ENCODE peak calls at places on chromosomes 5 and 9, in eight cellular contexts. B is tibial nerve; K is MM.1S; M is suprapubic skin; R is psoas muscle; X is CD8-positive, alpha-beta T cell; A is GM13976; I is heart right ventricle. Y is an unnamed sample.

GRCh38 chr9:129384887-129385614 is 207.0 kb upstream of the IER5L start:
- DNase-seq in B (no peak), K (no peak), M (peak; percentile 43), R (no peak), X (no peak), A (no peak), I (no peak), Y (no peak)

GRCh38 chr9:12922209-12922914 is 147.5 kb downstream of the LURAP1L start:
- DNase-seq in B (no peak), K (no peak), M (no peak), R (no peak), X (no peak), A (no peak), I (no peak), Y (no peak)

GRCh38 chr9:16928179-16928945 is 57.9 kb upstream of the BNC2 start:
- DNase-seq in B (no peak), K (no peak), M (no peak), R (no peak), X (no peak), A (no peak), I (no peak), Y (no peak)

GRCh38 chr5:114952876-114953275 is 216.8 kb downstream of the TRIM36 start:
- DNase-seq in B (no peak), K (no peak), M (no peak), R (no peak), X (no peak), A (no peak), I (no peak), Y (no peak)

GRCh38 chr5:75837258-75837841 is 120.1 kb upstream of the POC5 start:
- DNase-seq in B (no peak), K (no peak), M (no peak), R (no peak), X (no peak), A (no peak), I (no peak), Y (no peak)

GRCh38 chr5:11617080-11617479 is 287.2 kb downstream of the CTNND2 start:
- DNase-seq in B (no peak), K (no peak), M (no peak), R (no peak), X (no peak), A (no peak), I (no peak), Y (no peak)

GRCh38 chr5:10892135-10892910 is 131.3 kb upstream of the DAP start:
- DNase-seq in B (no peak), K (no peak), M (no peak), R (no peak), X (no peak), A (no peak), I (no peak), Y (no peak)

GRCh38 chr9:27154923-27155322 is 45.9 kb downstream of the TEK start:
- DNase-seq in B (peak; percentile 19), K (no peak), M (no peak), R (no peak), X (no peak), A (no peak), I (no peak), Y (peak; percentile 46)

GRCh38 chr9:127133739-127134167 is 11.3 kb upstream of the ANGPTL2 start:
- DNase-seq in B (peak; percentile 76), K (no peak), M (no peak), R (peak; percentile 84), X (no peak), A (no peak), I (peak; percentile 74), Y (no peak)

GRCh38 chr5:27590503-27590902 is 552.1 kb upstream of the CDH9 start:
- DNase-seq in B (no peak), K (no peak), M (no peak), R (peak; percentile 15), X (no peak), A (no peak), I (no peak), Y (no peak)

GRCh38 chr9:72986522-72987116 is 33.8 kb upstream of the ALDH1A1 start:
- DNase-seq in B (no peak), K (no peak), M (no peak), R (no peak), X (no peak), A (no peak), I (no peak), Y (no peak)

GRCh38 chr5:33816791-33817190 is 75.0 kb downstream of the ADAMTS12 start:
- DNase-seq in B (no peak), K (no peak), M (no peak), R (no peak), X (no peak), A (no peak), I (no peak), Y (no peak)

GRCh38 chr9:134040831-134041648 is 15.8 kb downstream of the BRD3OS start:
- DNase-seq in B (no peak), K (no peak), M (no peak), R (no peak), X (no peak), A (no peak), I (no peak), Y (no peak)

GRCh38 chr5:43007911-43008368 is 32.2 kb downstream of the ANXA2R start:
- DNase-seq in B (peak; percentile 47), K (peak; percentile 89), M (peak; percentile 86), R (peak; percentile 79), X (peak; percentile 80), A (peak; percentile 73), I (peak; percentile 71), Y (peak; percentile 64)

GRCh38 chr9:21813575-21814473 is 11.4 kb downstream of the MTAP start:
- DNase-seq in B (peak; percentile 74), K (peak; percentile 63), M (no peak), R (peak; percentile 57), X (peak; percentile 58), A (peak; percentile 56), I (peak; percentile 81), Y (peak; percentile 59)
- TF ChIP-seq CTCF in B (peak; percentile 74), K (peak; percentile 63), M (peak; percentile 60), R (peak; percentile 86), X (peak; percentile 68), A (peak; percentile 37), I (peak; percentile 89), Y (peak; percentile 92)

GRCh38 chr5:162956570-162956969 is 480.8 kb upstream of the CCNG1 start:
- DNase-seq in B (no peak), K (no peak), M (no peak), R (no peak), X (no peak), A (no peak), I (no peak), Y (no peak)
- TF ChIP-seq CTCF in B (no peak), K (peak; percentile 21), M (no peak), R (no peak), X (no peak), A (no peak), I (no peak), Y (no peak)

GRCh38 chr5:181221792-181222629 is 1.1 kb upstream of the TRIM41 start:
- DNase-seq in B (peak; percentile 100), K (peak; percentile 92), M (peak; percentile 98), R (peak; percentile 95), X (peak; percentile 96), A (peak; percentile 75), I (peak; percentile 94), Y (peak; percentile 75)
- TF ChIP-seq CTCF in B (no peak), K (no peak), M (no peak), R (no peak), X (no peak), A (no peak), I (no peak), Y (no peak)

GRCh38 chr5:31844615-31845345 is 205.8 kb downstream of the PDZD2 start:
- DNase-seq in B (no peak), K (no peak), M (no peak), R (no peak), X (no peak), A (no peak), I (no peak), Y (peak; percentile 42)
- TF ChIP-seq CTCF in B (no peak), K (no peak), M (no peak), R (no peak), X (no peak), A (no peak), I (peak; percentile 21), Y (no peak)